ENCODE peak calls at places on chromosomes 3 and 15, in six cellular contexts. T, B, O, P, N and Q are unnamed samples. For H3K4me1, the result is how much of the 10 kb centered on the place peaks cover.

GRCh38 chr15:90067953-90068613 is 34.2 kb downstream of the IDH2 start:
- DNase-seq in T (no peak), B (no peak), O (no peak), P (no peak), N (no peak), Q (no peak)

GRCh38 chr3:120404876-120405275 is 45.9 kb downstream of the FSTL1 start:
- DNase-seq in T (no peak), B (no peak), O (no peak), P (no peak), N (no peak), Q (no peak)

GRCh38 chr3:107981471-107982111 is 109.2 kb downstream of the CD47 start:
- DNase-seq in T (no peak), B (no peak), O (peak), P (no peak), N (peak), Q (no peak)

GRCh38 chr3:111846717-111847116 is 12.3 kb upstream of the PHLDB2 start:
- DNase-seq in T (no peak), B (peak), O (no peak), P (no peak), N (no peak), Q (no peak)

GRCh38 chr15:70289191-70289955 is 191.7 kb upstream of the TLE3 start:
- DNase-seq in T (no peak), B (no peak), O (peak), P (no peak), N (no peak), Q (no peak)

GRCh38 chr3:195896361-195897080 is 11.8 kb downstream of the TNK2 start:
- DNase-seq in T (peak), B (no peak), O (peak), P (no peak), N (peak), Q (no peak)

GRCh38 chr3:184748219-184749135 is 36.6 kb upstream of the MAGEF1 start:
- DNase-seq in T (peak), B (peak), O (no peak), P (no peak), N (no peak), Q (peak)

GRCh38 chr3:1404270-1404669 is 311.4 kb downstream of the CNTN6 start:
- DNase-seq in T (no peak), B (no peak), O (peak), P (no peak), N (no peak), Q (no peak)

GRCh38 chr3:123348471-123349200 is 100.3 kb downstream of the ADCY5 start:
- DNase-seq in T (no peak), B (no peak), O (no peak), P (no peak), N (no peak), Q (peak)

GRCh38 chr3:89851974-89852621 is 744.7 kb downstream of the EPHA3 start:
- DNase-seq in T (no peak), B (no peak), O (no peak), P (no peak), N (peak), Q (no peak)

GRCh38 chr3:112629425-112629824 is 11.5 kb downstream of the CCDC80 start:
- DNase-seq in T (peak), B (peak), O (peak), P (no peak), N (no peak), Q (no peak)

GRCh38 chr3:138786788-138787276 is 47.9 kb downstream of the PIK3CB start:
- DNase-seq in T (no peak), B (no peak), O (no peak), P (no peak), N (no peak), Q (no peak)

GRCh38 chr3:16188071-16188470 is 13.6 kb downstream of the GALNT15 start:
- DNase-seq in T (no peak), B (no peak), O (no peak), P (no peak), N (no peak), Q (no peak)

GRCh38 chr15:28098766-28099554 is at the start of gene OCA2:
- DNase-seq in T (peak), B (peak), O (peak), P (peak), N (no peak), Q (peak)
- TF ChIP-seq CTCF in T (peak), B (peak), O (no peak), P (no peak), N (no peak), Q (no peak)

DNA sequence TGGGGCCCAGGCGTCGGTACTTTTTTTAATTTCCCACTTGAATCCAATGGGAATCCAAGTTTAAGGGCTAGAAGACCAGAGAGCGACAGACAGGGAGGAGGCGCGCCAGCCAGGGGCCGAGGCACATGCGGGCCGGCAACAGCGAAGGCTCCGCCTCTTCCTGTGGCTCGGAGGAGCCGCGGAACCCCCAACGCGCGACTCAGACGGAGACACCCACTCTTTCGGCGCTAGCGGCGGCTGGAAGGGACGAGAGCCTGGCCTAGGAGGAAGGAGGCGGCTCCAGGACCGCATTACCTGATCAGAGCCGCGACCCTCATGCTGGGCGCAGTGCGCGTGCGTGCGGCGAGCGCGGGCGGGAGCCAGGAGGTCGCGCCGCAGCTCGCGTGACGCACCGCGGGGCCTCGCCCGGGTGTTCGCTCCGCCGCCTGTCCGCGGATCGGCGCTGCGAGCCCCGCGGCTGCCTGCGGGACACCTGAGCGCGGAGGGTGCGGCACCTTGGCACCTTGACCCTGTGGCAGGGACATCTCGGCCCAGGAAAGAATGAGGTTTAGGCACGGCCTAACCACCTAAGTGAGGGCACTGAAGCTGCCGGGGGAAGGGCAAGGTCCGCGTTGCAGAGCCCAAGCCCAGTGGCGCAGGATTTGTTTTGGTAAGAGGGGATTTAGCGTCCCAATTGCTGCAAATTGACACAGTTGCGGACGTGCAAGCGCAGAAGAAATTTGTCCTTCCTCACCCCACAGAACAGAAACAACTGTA is at the start of gene DPH6:
- DNase-seq in T (peak), B (peak), O (peak), P (peak), N (peak), Q (peak)
- TF ChIP-seq POLR2A in T (peak), B (peak), O (peak), P (peak), N (no peak), Q (peak)

GRCh38 chr15:85780586-85780985 is 14.1 kb downstream of the KLHL25 start:
- DNase-seq in T (no peak), B (no peak), O (no peak), P (no peak), N (no peak), Q (no peak)
- H3K4me1 ChIP-seq in T (under half), B (under half), O (under half), P (under half), N (under half), Q (under half)

GRCh38 chr3:122251428-122251827 is 68.0 kb downstream of the CASR start:
- DNase-seq in T (no peak), B (no peak), O (no peak), P (no peak), N (no peak), Q (no peak)
- TF ChIP-seq CTCF in T (no peak), B (no peak), O (no peak), P (no peak), N (no peak), Q (no peak)

DNA sequence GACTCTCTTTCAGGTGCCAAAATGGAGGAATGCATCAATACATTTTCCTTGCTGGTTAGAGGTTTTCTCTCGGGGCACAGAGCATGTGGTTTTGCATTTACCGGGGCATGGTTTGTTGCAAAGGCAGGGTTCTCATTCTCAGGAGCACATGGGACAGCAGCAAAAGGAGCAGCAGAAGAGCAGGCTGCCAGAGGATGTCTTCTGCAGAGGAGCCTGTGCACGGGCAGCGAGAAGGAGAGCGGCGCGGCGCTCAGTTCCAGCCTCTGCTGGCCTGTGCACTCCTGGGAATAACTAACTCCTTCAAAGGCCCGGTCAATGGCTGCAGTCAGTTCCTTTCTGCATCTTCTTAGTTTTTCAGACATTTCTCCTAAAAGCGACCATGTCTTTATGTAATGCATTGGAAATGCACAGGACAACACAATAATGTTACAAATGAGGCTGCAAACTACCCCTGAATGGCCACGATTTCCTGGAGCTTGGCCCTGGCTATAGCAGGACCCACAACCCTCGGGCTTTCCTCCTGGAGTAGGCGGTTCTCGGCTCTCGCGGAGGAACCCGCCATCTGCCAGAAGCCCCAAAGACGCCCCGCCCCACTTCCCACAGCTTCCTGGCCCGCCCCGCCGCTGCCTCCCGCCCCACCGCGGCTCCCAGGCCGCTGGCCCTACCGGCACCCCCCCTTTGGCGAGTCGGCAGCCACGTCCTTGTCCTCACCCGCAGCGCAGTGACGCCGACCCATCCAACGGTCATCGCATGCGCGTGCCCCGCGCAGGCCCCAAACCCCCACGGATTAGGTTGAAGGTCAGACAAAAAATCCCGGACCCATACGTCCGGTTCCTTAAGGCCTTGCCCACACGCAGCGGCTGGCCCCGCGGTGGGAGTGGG is at the start of gene C3orf62:
- DNase-seq in T (no peak), B (peak), O (peak), P (peak), N (peak), Q (peak)
- TF ChIP-seq POLR2A in T (no peak), B (peak), O (no peak), P (peak), N (no peak), Q (no peak)

GRCh38 chr3:188296761-188297689 is 143.1 kb downstream of the LPP start:
- DNase-seq in T (no peak), B (no peak), O (no peak), P (no peak), N (no peak), Q (no peak)
- H3K4me1 ChIP-seq in T (under half), B (half or more), O (under half), P (under half), N (under half), Q (under half)

GRCh38 chr3:161273589-161274218 is 52.6 kb downstream of the NMD3 start:
- DNase-seq in T (no peak), B (no peak), O (no peak), P (no peak), N (no peak), Q (no peak)

GRCh38 chr3:161272524-161272923 is 51.4 kb downstream of the NMD3 start:
- DNase-seq in T (no peak), B (no peak), O (no peak), P (no peak), N (no peak), Q (no peak)

GRCh38 chr3:161271646-161272045 is 50.5 kb downstream of the NMD3 start:
- DNase-seq in T (no peak), B (no peak), O (no peak), P (no peak), N (no peak), Q (no peak)

GRCh38 chr3:161275919-161276318 is 54.8 kb downstream of the NMD3 start:
- DNase-seq in T (no peak), B (no peak), O (no peak), P (no peak), N (no peak), Q (no peak)

DNA sequence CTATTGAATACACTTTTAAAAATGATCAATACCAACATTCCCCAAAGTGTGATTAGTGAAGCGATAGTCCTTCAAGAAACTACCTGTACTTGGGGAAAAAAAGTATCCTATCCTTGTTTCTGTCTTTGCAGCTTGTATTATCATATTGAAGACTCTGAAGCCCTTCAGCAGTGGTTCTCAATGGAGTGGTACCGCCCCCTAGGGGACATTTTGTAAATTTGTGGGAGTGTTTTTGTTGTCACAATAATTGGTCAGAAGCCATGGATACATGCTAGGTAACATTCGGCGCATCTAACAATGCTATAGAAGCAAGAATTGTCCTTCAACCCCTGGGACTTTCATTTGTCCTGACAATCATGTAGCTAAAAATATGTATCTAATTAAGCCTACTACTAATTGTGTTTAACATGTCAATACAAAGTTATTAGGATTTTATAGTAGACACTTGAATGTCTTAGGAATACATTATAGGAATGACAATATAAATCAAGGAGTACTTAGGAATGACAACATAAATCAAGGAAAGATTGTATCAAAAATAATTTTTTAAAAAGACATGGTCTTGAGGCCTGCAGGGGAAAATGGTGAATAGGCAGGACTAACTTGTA is 53.7 kb downstream of the NMD3 start:
- DNase-seq in T (peak), B (no peak), O (no peak), P (no peak), N (peak), Q (no peak)
- TF ChIP-seq CTCF in T (peak), B (peak), O (peak), P (peak), N (peak), Q (peak)